ENCODE peak calls at places on chromosomes 13 and 19, in eight cellular contexts. V, T, H, B, L, Y, D and O are unnamed samples.

GRCh38 chr19:2477732-2478191 is 1.8 kb downstream of the GADD45B start:
- DNase-seq in V (no peak), T (no peak), H (no peak), B (no peak), L (no peak), Y (no peak), D (peak), O (no peak)

GRCh38 chr13:107767119-107767518 is 448.2 kb downstream of the LIG4 start:
- DNase-seq in V (no peak), T (no peak), H (no peak), B (no peak), L (no peak), Y (no peak), D (peak), O (no peak)

GRCh38 chr13:28449826-28450773 is 44.8 kb downstream of the FLT1 start:
- DNase-seq in V (no peak), T (no peak), H (no peak), B (no peak), L (no peak), Y (no peak), D (peak), O (no peak)

GRCh38 chr13:21683034-21683733 is 12.3 kb downstream of the FGF9 start:
- DNase-seq in V (no peak), T (no peak), H (no peak), B (no peak), L (no peak), Y (no peak), D (no peak), O (no peak)

GRCh38 chr13:92172191-92172590 is 773.8 kb downstream of the GPC5 start:
- DNase-seq in V (no peak), T (no peak), H (no peak), B (no peak), L (no peak), Y (no peak), D (no peak), O (no peak)

GRCh38 chr19:39136225-39136940 is 10.8 kb downstream of the PAK4 start:
- DNase-seq in V (no peak), T (no peak), H (no peak), B (no peak), L (no peak), Y (no peak), D (no peak), O (no peak)

GRCh38 chr19:31418055-31418454 is 68.8 kb upstream of the TSHZ3 start:
- DNase-seq in V (peak), T (peak), H (no peak), B (no peak), L (no peak), Y (no peak), D (no peak), O (no peak)

GRCh38 chr19:23686622-23687423 is at the start of gene ZNF675:
- DNase-seq in V (peak), T (peak), H (peak), B (peak), L (peak), Y (peak), D (peak), O (peak)

GRCh38 chr19:7679017-7679720 is 1.5 kb upstream of the TRAPPC5 start:
- DNase-seq in V (no peak), T (no peak), H (peak), B (peak), L (no peak), Y (no peak), D (no peak), O (no peak)

GRCh38 chr13:91313103-91313502 is 34.4 kb upstream of the MIR17HG start:
- DNase-seq in V (no peak), T (peak), H (peak), B (peak), L (no peak), Y (no peak), D (peak), O (no peak)

GRCh38 chr13:70518081-70518480 is 409.8 kb upstream of the KLHL1 start:
- DNase-seq in V (no peak), T (no peak), H (no peak), B (no peak), L (no peak), Y (no peak), D (no peak), O (no peak)

GRCh38 chr13:46698015-46698414 is 98.9 kb downstream of the ESD start:
- DNase-seq in V (no peak), T (no peak), H (no peak), B (no peak), L (no peak), Y (no peak), D (no peak), O (no peak)

GRCh38 chr13:41785402-41786142 is 175.3 kb downstream of the VWA8 start:
- DNase-seq in V (no peak), T (no peak), H (no peak), B (no peak), L (no peak), Y (no peak), D (no peak), O (no peak)

GRCh38 chr13:113238542-113238941 is 29.1 kb downstream of the CUL4A start:
- DNase-seq in V (no peak), T (peak), H (no peak), B (no peak), L (no peak), Y (no peak), D (no peak), O (no peak)

GRCh38 chr19:33404916-33405315 is 31.4 kb downstream of the CEBPG start:
- DNase-seq in V (no peak), T (no peak), H (no peak), B (no peak), L (no peak), Y (no peak), D (no peak), O (no peak)

GRCh38 chr19:13260883-13261653 is 110.9 kb downstream of the IER2 start:
- DNase-seq in V (no peak), T (no peak), H (peak), B (no peak), L (peak), Y (peak), D (peak), O (no peak)

GRCh38 chr13:106052200-106052767 is 483.2 kb downstream of the EFNB2 start:
- DNase-seq in V (no peak), T (peak), H (no peak), B (no peak), L (no peak), Y (no peak), D (no peak), O (no peak)

GRCh38 chr19:14772467-14772866 is 5.9 kb downstream of the ADGRE2 start:
- DNase-seq in V (peak), T (no peak), H (no peak), B (no peak), L (no peak), Y (no peak), D (no peak), O (no peak)

GRCh38 chr13:82963466-82963865 is 918.8 kb downstream of the SLITRK1 start:
- DNase-seq in V (no peak), T (no peak), H (no peak), B (no peak), L (no peak), Y (no peak), D (peak), O (no peak)

GRCh38 chr19:49585023-49585422 is 3.9 kb downstream of the PRRG2 start:
- DNase-seq in V (peak), T (peak), H (no peak), B (no peak), L (no peak), Y (no peak), D (no peak), O (no peak)

GRCh38 chr19:11987405-11988231 is 22.8 kb downstream of the ZNF763 start:
- DNase-seq in V (peak), T (peak), H (peak), B (peak), L (peak), Y (peak), D (peak), O (peak)

GRCh38 chr13:34817246-34817645 is 124.8 kb upstream of the NBEA start:
- DNase-seq in V (no peak), T (no peak), H (no peak), B (no peak), L (no peak), Y (no peak), D (no peak), O (no peak)

GRCh38 chr19:38162632-38163031 is 61.4 kb downstream of the DPF1 start:
- DNase-seq in V (no peak), T (no peak), H (no peak), B (no peak), L (no peak), Y (no peak), D (no peak), O (no peak)

GRCh38 chr13:43473437-43473836 is 313.3 kb downstream of the ENOX1 start:
- DNase-seq in V (no peak), T (no peak), H (peak), B (no peak), L (no peak), Y (no peak), D (peak), O (no peak)

GRCh38 chr19:42068756-42069571 is 1.0 kb downstream of the GRIK5 start:
- DNase-seq in V (peak), T (peak), H (no peak), B (no peak), L (no peak), Y (no peak), D (no peak), O (no peak)

GRCh38 chr19:33675501-33676124 is 53.9 kb downstream of the CHST8 start:
- DNase-seq in V (no peak), T (no peak), H (no peak), B (no peak), L (no peak), Y (no peak), D (no peak), O (no peak)

GRCh38 chr13:27483421-27483820 is 33.1 kb upstream of the MTIF3 start:
- DNase-seq in V (no peak), T (no peak), H (no peak), B (no peak), L (no peak), Y (no peak), D (no peak), O (no peak)

GRCh38 chr13:73039201-73040108 is 19.4 kb upstream of the KLF5 start:
- DNase-seq in V (peak), T (peak), H (no peak), B (no peak), L (no peak), Y (no peak), D (no peak), O (no peak)

GRCh38 chr19:4089400-4089908 is 22.8 kb upstream of the ZBTB7A start:
- DNase-seq in V (no peak), T (peak), H (no peak), B (no peak), L (no peak), Y (no peak), D (no peak), O (no peak)

GRCh38 chr13:23460921-23461320 is 27.4 kb upstream of the SACS start:
- DNase-seq in V (no peak), T (no peak), H (no peak), B (no peak), L (no peak), Y (no peak), D (no peak), O (no peak)

GRCh38 chr13:26623125-26623524 is 65.6 kb downstream of the WASF3 start:
- DNase-seq in V (no peak), T (no peak), H (no peak), B (no peak), L (no peak), Y (no peak), D (no peak), O (no peak)

GRCh38 chr19:50537769-50538230 is 24.1 kb upstream of the ASPDH start:
- DNase-seq in V (peak), T (peak), H (peak), B (peak), L (no peak), Y (peak), D (peak), O (no peak)

GRCh38 chr19:45476349-45476717 is 8.5 kb downstream of the FOSB start:
- DNase-seq in V (no peak), T (no peak), H (no peak), B (no peak), L (no peak), Y (no peak), D (no peak), O (no peak)

GRCh38 chr19:40363128-40363527 is 14.6 kb downstream of the PLD3 start:
- DNase-seq in V (no peak), T (no peak), H (peak), B (no peak), L (no peak), Y (no peak), D (no peak), O (no peak)

GRCh38 chr19:40367577-40368434 is 19.3 kb downstream of the PLD3 start:
- DNase-seq in V (no peak), T (no peak), H (no peak), B (no peak), L (no peak), Y (no peak), D (no peak), O (no peak)

GRCh38 chr19:40365010-40365409 is 16.5 kb downstream of the PLD3 start:
- DNase-seq in V (no peak), T (no peak), H (no peak), B (no peak), L (no peak), Y (no peak), D (no peak), O (no peak)

GRCh38 chr19:40366697-40367561 is 18.4 kb downstream of the PLD3 start:
- DNase-seq in V (peak), T (peak), H (peak), B (no peak), L (no peak), Y (no peak), D (no peak), O (no peak)

GRCh38 chr19:40365613-40366401 is 17.3 kb downstream of the PLD3 start:
- DNase-seq in V (peak), T (peak), H (peak), B (no peak), L (no peak), Y (no peak), D (peak), O (no peak)
- TF ChIP-seq POLR2AphosphoS5 in V (peak), T (peak), H (peak), B (no peak), L (no peak), Y (no peak), D (peak), O (peak)

DNA sequence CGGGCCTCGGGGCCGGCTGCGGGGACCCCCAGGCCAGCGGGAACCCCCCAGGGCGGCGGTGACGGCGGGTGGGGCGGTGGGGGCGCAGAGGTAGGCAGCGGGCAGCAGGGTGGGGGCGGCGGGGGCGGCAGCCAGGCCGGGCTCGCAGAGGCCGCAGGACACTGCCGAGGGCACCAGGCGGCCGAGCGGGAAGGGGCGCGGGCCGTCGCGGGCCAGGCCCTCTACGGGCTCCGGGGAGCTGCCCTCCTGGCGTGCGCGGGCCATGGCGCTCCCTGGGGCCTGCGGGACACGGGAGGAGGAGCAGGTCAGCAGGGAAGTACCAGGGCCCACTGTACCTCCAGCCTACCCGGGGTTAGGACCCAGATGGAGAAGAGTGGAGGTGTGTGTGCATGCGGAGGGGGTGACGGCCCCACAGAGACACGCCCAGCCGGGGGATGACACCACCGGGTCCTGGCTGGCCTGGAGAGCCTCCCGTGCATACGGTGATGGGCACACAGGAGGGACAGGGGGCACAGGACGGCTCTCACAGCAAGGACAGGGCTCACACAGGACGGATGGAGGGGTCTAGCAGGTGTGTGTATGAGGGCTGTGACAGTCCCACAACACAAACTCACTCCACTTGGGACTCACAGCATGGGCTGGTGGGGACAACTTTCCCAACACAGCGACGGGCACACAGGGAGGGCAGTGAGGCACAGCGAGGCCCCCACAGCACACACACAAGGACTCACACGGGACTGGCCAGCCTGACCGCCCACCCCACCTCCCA is 2.6 kb downstream of the BBC3 start:
- DNase-seq in V (peak), T (peak), H (peak), B (peak), L (no peak), Y (no peak), D (no peak), O (no peak)
- H3K4me3 ChIP-seq in V (peak), T (peak), H (peak), B (peak), L (peak), Y (peak), D (no peak), O (no peak)

GRCh38 chr13:99955747-99956472 is 15.7 kb downstream of the ZIC5 start:
- DNase-seq in V (peak), T (peak), H (no peak), B (no peak), L (no peak), Y (no peak), D (no peak), O (no peak)

GRCh38 chr13:99958402-99959126 is 13.0 kb downstream of the ZIC5 start:
- DNase-seq in V (peak), T (peak), H (no peak), B (no peak), L (no peak), Y (no peak), D (no peak), O (no peak)

GRCh38 chr13:99955107-99955746 is 16.3 kb downstream of the ZIC5 start:
- DNase-seq in V (peak), T (peak), H (no peak), B (no peak), L (no peak), Y (no peak), D (no peak), O (no peak)

GRCh38 chr13:99959127-99959529 is 12.4 kb downstream of the ZIC5 start:
- DNase-seq in V (no peak), T (peak), H (no peak), B (no peak), L (no peak), Y (no peak), D (no peak), O (no peak)

DNA sequence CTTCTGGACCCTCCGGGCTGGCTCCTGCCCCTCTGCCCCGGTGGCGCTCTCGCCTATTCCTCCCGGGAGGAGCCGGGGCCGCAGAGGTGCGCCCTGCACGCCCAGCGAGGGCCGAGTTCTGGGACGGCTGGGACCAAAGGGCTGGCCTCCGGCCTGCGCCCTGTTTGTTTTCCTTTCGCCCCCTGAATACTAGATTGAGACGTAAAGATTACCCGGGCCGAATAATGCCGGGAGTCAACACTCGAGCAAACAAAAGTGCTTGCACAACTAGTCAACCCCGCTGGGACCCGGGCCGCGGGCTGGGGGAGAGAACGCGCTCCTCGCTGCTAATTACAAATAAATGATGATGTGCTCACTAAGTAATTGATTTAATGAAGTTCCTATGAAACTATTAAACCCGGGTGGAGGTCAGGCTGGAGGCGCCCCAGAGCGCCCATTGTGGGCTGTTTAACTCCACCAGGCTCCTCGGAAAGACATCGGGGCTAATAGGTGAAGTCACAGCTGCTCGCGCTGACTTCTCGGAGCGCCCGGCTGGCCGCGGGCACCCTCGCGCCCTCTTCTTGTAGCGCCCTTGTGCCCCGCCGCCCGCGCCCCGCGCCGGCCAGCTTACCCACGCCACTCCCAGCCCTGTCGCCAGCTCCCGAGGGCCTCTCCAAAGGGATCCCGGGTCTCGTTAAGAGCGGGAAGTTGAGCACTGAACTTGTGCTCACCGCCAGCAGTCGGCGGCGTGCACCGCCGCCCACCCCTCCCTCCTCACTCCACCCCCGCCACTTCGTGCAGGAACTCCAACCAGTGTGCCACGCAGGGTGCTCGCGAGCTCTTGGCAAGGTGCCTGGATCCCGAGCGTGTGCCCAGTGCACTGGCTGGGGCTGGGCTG is 14.9 kb downstream of the ZIC5 start:
- DNase-seq in V (peak), T (peak), H (no peak), B (peak), L (no peak), Y (no peak), D (no peak), O (no peak)
- TF ChIP-seq EZH2 in V (peak), T (peak), H (no peak), B (no peak), L (no peak), Y (no peak), D (peak), O (no peak)

DNA sequence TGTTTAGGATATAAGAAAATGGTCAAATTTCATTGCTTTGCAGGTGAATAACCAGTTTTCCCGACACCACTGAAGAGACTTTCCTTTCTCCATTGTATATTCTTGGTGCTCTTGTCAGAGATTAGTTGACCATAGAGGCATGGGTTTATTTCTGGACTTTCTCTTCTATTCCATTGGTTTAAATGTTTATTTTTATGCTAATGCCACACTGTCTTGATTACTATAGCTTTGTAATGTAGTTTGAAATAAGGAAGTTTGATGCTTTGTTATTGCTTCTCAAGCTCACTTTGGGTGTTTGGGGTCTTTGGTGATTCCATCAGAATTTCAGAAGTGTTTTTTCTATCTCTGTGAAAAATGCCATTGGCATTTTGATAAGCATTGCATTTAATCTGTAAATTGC is 190.0 kb upstream of the SPRY2 start:
- DNase-seq in V (no peak), T (no peak), H (peak), B (no peak), L (no peak), Y (no peak), D (no peak), O (no peak)
- TF ChIP-seq POLR2AphosphoS5 in V (no peak), T (no peak), H (no peak), B (no peak), L (no peak), Y (no peak), D (no peak), O (no peak)

DNA sequence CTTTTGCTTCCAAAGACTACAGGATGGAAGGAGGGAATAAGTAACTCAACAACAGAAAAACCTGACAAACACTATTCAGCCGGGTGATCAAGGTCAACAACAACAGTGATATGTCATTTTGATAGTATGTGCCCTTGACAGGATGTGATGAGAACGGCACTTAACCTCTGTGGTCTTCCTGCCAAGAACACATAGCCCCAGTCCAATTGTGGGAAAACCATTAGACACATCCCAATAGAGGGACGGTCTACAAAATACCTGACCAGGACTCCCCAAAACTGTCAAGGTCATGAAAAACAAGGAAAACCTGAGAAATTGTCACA is 43.1 kb upstream of the AMER2 start:
- DNase-seq in V (no peak), T (no peak), H (no peak), B (no peak), L (no peak), Y (no peak), D (no peak), O (no peak)
- H3K4me3 ChIP-seq in V (no peak), T (no peak), H (no peak), B (no peak), L (no peak), Y (no peak), D (no peak), O (no peak)

GRCh38 chr13:100131863-100132574 is 43.1 kb downstream of the PCCA start:
- DNase-seq in V (no peak), T (no peak), H (peak), B (peak), L (no peak), Y (peak), D (peak), O (no peak)
- TF ChIP-seq EZH2 in V (no peak), T (no peak), H (no peak), B (no peak), L (no peak), Y (no peak), D (no peak), O (no peak)